ENCODE peak calls at places on chromosomes 3 and 15, in ten cellular contexts. One of them, this sample, is unnamed.

GRCh38 chr15:62994975-62995730 is 47.4 kb upstream of the TPM1 start:
- DNase-seq in H7: no peak
- DNase-seq in fibroblast of pulmonary artery: no peak
- DNase-seq in KG1: no peak
- DNase-seq in NCI-H774: no peak
- DNase-seq in NCI-H2171 treated with DMSO at 0.1 percent for 48 hours: no peak
- DNase-seq in EL: peak; percentile 73
- DNase-seq in midbrain: no peak
- DNase-seq in iPS DF 19.7: no peak
- DNase-seq in RWPE1: no peak
- DNase-seq in this sample: peak; percentile 82

GRCh38 chr3:134312873-134313838 is 61.1 kb downstream of the AMOTL2 start:
- DNase-seq in NCI-H774: no peak
- DNase-seq in iPS DF 19.7: no peak
- DNase-seq in KG1: no peak
- DNase-seq in midbrain: no peak
- DNase-seq in NCI-H2171 treated with DMSO at 0.1 percent for 48 hours: no peak
- DNase-seq in fibroblast of pulmonary artery: peak; percentile 87
- DNase-seq in H7: peak; percentile 97
- DNase-seq in RWPE1: peak; percentile 45
- DNase-seq in EL: peak; percentile 86
- DNase-seq in this sample: peak; percentile 52

GRCh38 chr3:12884104-12884742 is 42.9 kb upstream of the RPL32 start:
- DNase-seq in KG1: no peak
- DNase-seq in RWPE1: no peak
- DNase-seq in midbrain: peak; percentile 66
- DNase-seq in iPS DF 19.7: no peak
- DNase-seq in NCI-H774: no peak
- DNase-seq in H7: peak; percentile 59
- DNase-seq in NCI-H2171 treated with DMSO at 0.1 percent for 48 hours: no peak
- DNase-seq in fibroblast of pulmonary artery: no peak
- DNase-seq in EL: peak; percentile 25
- DNase-seq in this sample: no peak

GRCh38 chr15:40338041-40338657 is 2.6 kb downstream of the CCDC9B start:
- DNase-seq in NCI-H2171 treated with DMSO at 0.1 percent for 48 hours: peak; percentile 68
- DNase-seq in iPS DF 19.7: no peak
- DNase-seq in midbrain: peak; percentile 33
- DNase-seq in EL: peak; percentile 78
- DNase-seq in H7: peak; percentile 98
- DNase-seq in fibroblast of pulmonary artery: peak; percentile 75
- DNase-seq in NCI-H774: peak; percentile 23
- DNase-seq in RWPE1: peak; percentile 78
- DNase-seq in KG1: peak; percentile 73
- DNase-seq in this sample: no peak

GRCh38 chr15:63089260-63090043 is 32.2 kb upstream of the LACTB start:
- DNase-seq in NCI-H774: no peak
- DNase-seq in iPS DF 19.7: peak; percentile 80
- DNase-seq in RWPE1: no peak
- DNase-seq in NCI-H2171 treated with DMSO at 0.1 percent for 48 hours: peak; percentile 87
- DNase-seq in H7: peak; percentile 53
- DNase-seq in midbrain: no peak
- DNase-seq in EL: peak; percentile 96
- DNase-seq in fibroblast of pulmonary artery: peak; percentile 93
- DNase-seq in KG1: no peak
- DNase-seq in this sample: peak; percentile 100

GRCh38 chr3:56137406-56137805 is 330.9 kb downstream of the ERC2 start:
- DNase-seq in iPS DF 19.7: no peak
- DNase-seq in midbrain: no peak
- DNase-seq in EL: no peak
- DNase-seq in NCI-H2171 treated with DMSO at 0.1 percent for 48 hours: no peak
- DNase-seq in H7: no peak
- DNase-seq in KG1: no peak
- DNase-seq in NCI-H774: peak; percentile 31
- DNase-seq in RWPE1: no peak
- DNase-seq in fibroblast of pulmonary artery: peak; percentile 76
- DNase-seq in this sample: peak; percentile 27

GRCh38 chr3:126880898-126881297 is 102.0 kb upstream of the PLXNA1 start:
- DNase-seq in EL: no peak
- DNase-seq in KG1: no peak
- DNase-seq in NCI-H2171 treated with DMSO at 0.1 percent for 48 hours: no peak
- DNase-seq in NCI-H774: no peak
- DNase-seq in iPS DF 19.7: no peak
- DNase-seq in midbrain: no peak
- DNase-seq in fibroblast of pulmonary artery: no peak
- DNase-seq in H7: no peak
- DNase-seq in RWPE1: no peak
- DNase-seq in this sample: no peak

GRCh38 chr15:82139823-82140268 is 94.0 kb upstream of the MEX3B start:
- DNase-seq in RWPE1: peak; percentile 54
- DNase-seq in midbrain: peak; percentile 48
- DNase-seq in EL: peak; percentile 64
- DNase-seq in fibroblast of pulmonary artery: peak; percentile 75
- DNase-seq in KG1: peak; percentile 13
- DNase-seq in H7: peak; percentile 31
- DNase-seq in NCI-H2171 treated with DMSO at 0.1 percent for 48 hours: peak; percentile 79
- DNase-seq in iPS DF 19.7: no peak
- DNase-seq in NCI-H774: peak; percentile 25
- DNase-seq in this sample: peak; percentile 35

GRCh38 chr3:123310186-123310585 is 108.4 kb downstream of the SEC22A start:
- DNase-seq in RWPE1: no peak
- DNase-seq in KG1: no peak
- DNase-seq in midbrain: no peak
- DNase-seq in NCI-H2171 treated with DMSO at 0.1 percent for 48 hours: no peak
- DNase-seq in iPS DF 19.7: no peak
- DNase-seq in EL: no peak
- DNase-seq in NCI-H774: no peak
- DNase-seq in fibroblast of pulmonary artery: no peak
- DNase-seq in H7: no peak
- DNase-seq in this sample: no peak

GRCh38 chr3:140870351-140870750 is 71.3 kb upstream of the SLC25A36 start:
- DNase-seq in iPS DF 19.7: no peak
- DNase-seq in RWPE1: no peak
- DNase-seq in fibroblast of pulmonary artery: no peak
- DNase-seq in KG1: no peak
- DNase-seq in NCI-H2171 treated with DMSO at 0.1 percent for 48 hours: no peak
- DNase-seq in EL: no peak
- DNase-seq in NCI-H774: no peak
- DNase-seq in midbrain: no peak
- DNase-seq in H7: no peak
- DNase-seq in this sample: no peak

GRCh38 chr3:184593201-184593922 is 31.8 kb downstream of the EPHB3 start:
- DNase-seq in fibroblast of pulmonary artery: no peak
- DNase-seq in iPS DF 19.7: no peak
- DNase-seq in RWPE1: no peak
- DNase-seq in midbrain: no peak
- DNase-seq in EL: no peak
- DNase-seq in NCI-H2171 treated with DMSO at 0.1 percent for 48 hours: no peak
- DNase-seq in H7: no peak
- DNase-seq in NCI-H774: no peak
- DNase-seq in KG1: no peak
- DNase-seq in this sample: peak; percentile 27

GRCh38 chr15:67587754-67588153 is 45.3 kb downstream of the MAP2K5 start:
- DNase-seq in iPS DF 19.7: no peak
- DNase-seq in RWPE1: no peak
- DNase-seq in KG1: no peak
- DNase-seq in midbrain: no peak
- DNase-seq in NCI-H774: no peak
- DNase-seq in H7: no peak
- DNase-seq in NCI-H2171 treated with DMSO at 0.1 percent for 48 hours: no peak
- DNase-seq in fibroblast of pulmonary artery: no peak
- DNase-seq in EL: no peak
- DNase-seq in this sample: no peak

GRCh38 chr3:194885766-194886165 is 200.1 kb downstream of the FAM43A start:
- DNase-seq in NCI-H2171 treated with DMSO at 0.1 percent for 48 hours: no peak
- DNase-seq in NCI-H774: no peak
- DNase-seq in EL: no peak
- DNase-seq in H7: no peak
- DNase-seq in iPS DF 19.7: no peak
- DNase-seq in fibroblast of pulmonary artery: no peak
- DNase-seq in RWPE1: no peak
- DNase-seq in midbrain: no peak
- DNase-seq in KG1: no peak
- DNase-seq in this sample: no peak

GRCh38 chr3:88824646-88825303 is 282.6 kb upstream of the EPHA3 start:
- DNase-seq in KG1: no peak
- DNase-seq in iPS DF 19.7: no peak
- DNase-seq in H7: no peak
- DNase-seq in NCI-H2171 treated with DMSO at 0.1 percent for 48 hours: no peak
- DNase-seq in EL: no peak
- DNase-seq in NCI-H774: no peak
- DNase-seq in fibroblast of pulmonary artery: no peak
- DNase-seq in RWPE1: no peak
- DNase-seq in midbrain: no peak
- DNase-seq in this sample: no peak

GRCh38 chr3:20904674-20905073 is 718.7 kb upstream of the SGO1 start:
- DNase-seq in H7: no peak
- DNase-seq in NCI-H2171 treated with DMSO at 0.1 percent for 48 hours: no peak
- DNase-seq in NCI-H774: no peak
- DNase-seq in iPS DF 19.7: no peak
- DNase-seq in RWPE1: no peak
- DNase-seq in EL: no peak
- DNase-seq in KG1: no peak
- DNase-seq in fibroblast of pulmonary artery: no peak
- DNase-seq in midbrain: peak; percentile 3
- DNase-seq in this sample: no peak

GRCh38 chr15:66729339-66729951 is 27.4 kb downstream of the SMAD6 start:
- DNase-seq in iPS DF 19.7: no peak
- DNase-seq in fibroblast of pulmonary artery: no peak
- DNase-seq in midbrain: peak; percentile 7
- DNase-seq in EL: peak; percentile 30
- DNase-seq in KG1: no peak
- DNase-seq in RWPE1: no peak
- DNase-seq in NCI-H774: no peak
- DNase-seq in NCI-H2171 treated with DMSO at 0.1 percent for 48 hours: no peak
- DNase-seq in H7: peak; percentile 78
- DNase-seq in this sample: no peak

GRCh38 chr3:129683201-129683600 is 76.7 kb upstream of the PLXND1 start:
- DNase-seq in NCI-H774: no peak
- DNase-seq in EL: no peak
- DNase-seq in NCI-H2171 treated with DMSO at 0.1 percent for 48 hours: no peak
- DNase-seq in fibroblast of pulmonary artery: no peak
- DNase-seq in H7: no peak
- DNase-seq in RWPE1: no peak
- DNase-seq in midbrain: no peak
- DNase-seq in KG1: no peak
- DNase-seq in iPS DF 19.7: no peak
- DNase-seq in this sample: no peak

GRCh38 chr3:194738254-194739093 is 52.8 kb downstream of the FAM43A start:
- DNase-seq in NCI-H2171 treated with DMSO at 0.1 percent for 48 hours: peak; percentile 89
- DNase-seq in midbrain: peak; percentile 85
- DNase-seq in KG1: no peak
- DNase-seq in H7: no peak
- DNase-seq in NCI-H774: no peak
- DNase-seq in RWPE1: no peak
- DNase-seq in fibroblast of pulmonary artery: peak; percentile 76
- DNase-seq in iPS DF 19.7: no peak
- DNase-seq in EL: peak; percentile 51
- DNase-seq in this sample: no peak

GRCh38 chr15:95944856-95945255 is 385.6 kb upstream of the NR2F2 start:
- DNase-seq in NCI-H2171 treated with DMSO at 0.1 percent for 48 hours: no peak
- DNase-seq in NCI-H774: no peak
- DNase-seq in RWPE1: no peak
- DNase-seq in midbrain: no peak
- DNase-seq in EL: no peak
- DNase-seq in KG1: no peak
- DNase-seq in iPS DF 19.7: no peak
- DNase-seq in H7: no peak
- DNase-seq in fibroblast of pulmonary artery: no peak
- DNase-seq in this sample: no peak

GRCh38 chr3:38533285-38533994 is 37.3 kb downstream of the EXOG start:
- DNase-seq in midbrain: no peak
- DNase-seq in EL: no peak
- DNase-seq in iPS DF 19.7: no peak
- DNase-seq in fibroblast of pulmonary artery: no peak
- DNase-seq in RWPE1: no peak
- DNase-seq in H7: no peak
- DNase-seq in KG1: no peak
- DNase-seq in NCI-H774: no peak
- DNase-seq in NCI-H2171 treated with DMSO at 0.1 percent for 48 hours: no peak
- DNase-seq in this sample: no peak

GRCh38 chr3:105402287-105402801 is 35.6 kb downstream of the ALCAM start:
- DNase-seq in NCI-H2171 treated with DMSO at 0.1 percent for 48 hours: no peak
- DNase-seq in midbrain: no peak
- DNase-seq in NCI-H774: no peak
- DNase-seq in RWPE1: peak; percentile 85
- DNase-seq in EL: peak; percentile 54
- DNase-seq in H7: no peak
- DNase-seq in fibroblast of pulmonary artery: no peak
- DNase-seq in KG1: no peak
- DNase-seq in iPS DF 19.7: no peak
- DNase-seq in this sample: peak; percentile 97

GRCh38 chr3:29746163-29746562 is 465.3 kb downstream of the RBMS3 start:
- DNase-seq in iPS DF 19.7: no peak
- DNase-seq in EL: no peak
- DNase-seq in KG1: no peak
- DNase-seq in RWPE1: no peak
- DNase-seq in H7: no peak
- DNase-seq in NCI-H2171 treated with DMSO at 0.1 percent for 48 hours: no peak
- DNase-seq in midbrain: no peak
- DNase-seq in NCI-H774: no peak
- DNase-seq in fibroblast of pulmonary artery: no peak
- DNase-seq in this sample: no peak

GRCh38 chr15:65827065-65827464 is 35.0 kb upstream of the DENND4A start:
- DNase-seq in iPS DF 19.7: no peak
- DNase-seq in EL: no peak
- DNase-seq in KG1: no peak
- DNase-seq in NCI-H2171 treated with DMSO at 0.1 percent for 48 hours: no peak
- DNase-seq in RWPE1: no peak
- DNase-seq in H7: no peak
- DNase-seq in fibroblast of pulmonary artery: no peak
- DNase-seq in NCI-H774: no peak
- DNase-seq in midbrain: no peak
- DNase-seq in this sample: no peak

GRCh38 chr15:101709466-101709865 is 14.8 kb downstream of the TARS3 start:
- DNase-seq in fibroblast of pulmonary artery: no peak
- DNase-seq in EL: no peak
- DNase-seq in RWPE1: no peak
- DNase-seq in iPS DF 19.7: no peak
- DNase-seq in midbrain: no peak
- DNase-seq in KG1: no peak
- DNase-seq in H7: no peak
- DNase-seq in NCI-H2171 treated with DMSO at 0.1 percent for 48 hours: peak; percentile 87
- DNase-seq in NCI-H774: no peak
- DNase-seq in this sample: no peak

GRCh38 chr15:62254137-62254934 is 89.3 kb upstream of the C2CD4B start:
- DNase-seq in EL: peak; percentile 54
- DNase-seq in NCI-H774: no peak
- DNase-seq in iPS DF 19.7: no peak
- DNase-seq in midbrain: peak; percentile 1
- DNase-seq in KG1: peak; percentile 13
- DNase-seq in RWPE1: peak; percentile 39
- DNase-seq in fibroblast of pulmonary artery: peak; percentile 80
- DNase-seq in H7: peak; percentile 81
- DNase-seq in NCI-H2171 treated with DMSO at 0.1 percent for 48 hours: peak; percentile 33
- DNase-seq in this sample: peak; percentile 49

GRCh38 chr15:98647026-98647773 is 1.1 kb upstream of the IGF1R start:
- DNase-seq in NCI-H2171 treated with DMSO at 0.1 percent for 48 hours: peak; percentile 82
- DNase-seq in H7: peak; percentile 94
- DNase-seq in midbrain: peak; percentile 84
- DNase-seq in KG1: peak; percentile 14
- DNase-seq in RWPE1: no peak
- DNase-seq in EL: peak; percentile 58
- DNase-seq in NCI-H774: peak; percentile 29
- DNase-seq in fibroblast of pulmonary artery: peak; percentile 53
- DNase-seq in iPS DF 19.7: no peak
- DNase-seq in this sample: peak; percentile 62

GRCh38 chr3:114213262-114213668 is 24.1 kb downstream of the ZNF80 start:
- DNase-seq in H7: no peak
- DNase-seq in KG1: no peak
- DNase-seq in NCI-H2171 treated with DMSO at 0.1 percent for 48 hours: no peak
- DNase-seq in fibroblast of pulmonary artery: peak; percentile 69
- DNase-seq in NCI-H774: no peak
- DNase-seq in midbrain: no peak
- DNase-seq in RWPE1: no peak
- DNase-seq in EL: peak; percentile 60
- DNase-seq in iPS DF 19.7: no peak
- DNase-seq in this sample: no peak